ENCODE peak calls at places on chromosomes 13 and 19, in eight cellular contexts. One of them, this sample, is unnamed.

GRCh38 chr13:111474136-111475002 is 153.9 kb downstream of the TEX29 start:
- DNase-seq in T-helper 1 cell: no peak
- DNase-seq in PC-3: peak; percentile 55
- DNase-seq in fibroblast of mammary gland: peak; percentile 48
- DNase-seq in activated CD4-positive, CD25-positive, alpha-beta regulatory T cell: no peak
- DNase-seq in SK-N-DZ: peak; percentile 41
- DNase-seq in stimulated activated CD8-positive, alpha-beta memory T cell treated with anti-CD3 and anti-CD28 coated beads, Interleukin-4, amount 100 ng/mL, for 24 hours: no peak
- DNase-seq in NT2/D1: peak; percentile 38
- DNase-seq in this sample: peak; percentile 23

GRCh38 chr19:3987619-3988371 is 2.5 kb upstream of the EEF2 start:
- DNase-seq in fibroblast of mammary gland: peak; percentile 78
- DNase-seq in NT2/D1: peak; percentile 75
- DNase-seq in T-helper 1 cell: peak; percentile 81
- DNase-seq in PC-3: peak; percentile 87
- DNase-seq in activated CD4-positive, CD25-positive, alpha-beta regulatory T cell: peak; percentile 71
- DNase-seq in SK-N-DZ: peak; percentile 85
- DNase-seq in stimulated activated CD8-positive, alpha-beta memory T cell treated with anti-CD3 and anti-CD28 coated beads, Interleukin-4, amount 100 ng/mL, for 24 hours: peak; percentile 82
- DNase-seq in this sample: peak; percentile 94

GRCh38 chr19:13095393-13095784 is 7.3 kb downstream of the LYL1 start:
- DNase-seq in stimulated activated CD8-positive, alpha-beta memory T cell treated with anti-CD3 and anti-CD28 coated beads, Interleukin-4, amount 100 ng/mL, for 24 hours: no peak
- DNase-seq in fibroblast of mammary gland: no peak
- DNase-seq in activated CD4-positive, CD25-positive, alpha-beta regulatory T cell: no peak
- DNase-seq in T-helper 1 cell: no peak
- DNase-seq in PC-3: no peak
- DNase-seq in NT2/D1: no peak
- DNase-seq in SK-N-DZ: no peak
- DNase-seq in this sample: peak; percentile 60

GRCh38 chr13:81602236-81602635 is 1261.3 kb upstream of the SPRY2 start:
- DNase-seq in SK-N-DZ: no peak
- DNase-seq in T-helper 1 cell: no peak
- DNase-seq in PC-3: no peak
- DNase-seq in NT2/D1: no peak
- DNase-seq in activated CD4-positive, CD25-positive, alpha-beta regulatory T cell: no peak
- DNase-seq in fibroblast of mammary gland: peak; percentile 3
- DNase-seq in stimulated activated CD8-positive, alpha-beta memory T cell treated with anti-CD3 and anti-CD28 coated beads, Interleukin-4, amount 100 ng/mL, for 24 hours: no peak
- DNase-seq in this sample: no peak

GRCh38 chr19:2047449-2048103 is 3.5 kb downstream of the MKNK2 start:
- DNase-seq in SK-N-DZ: no peak
- DNase-seq in activated CD4-positive, CD25-positive, alpha-beta regulatory T cell: no peak
- DNase-seq in stimulated activated CD8-positive, alpha-beta memory T cell treated with anti-CD3 and anti-CD28 coated beads, Interleukin-4, amount 100 ng/mL, for 24 hours: no peak
- DNase-seq in NT2/D1: no peak
- DNase-seq in fibroblast of mammary gland: peak; percentile 64
- DNase-seq in PC-3: peak; percentile 15
- DNase-seq in T-helper 1 cell: no peak
- DNase-seq in this sample: no peak

GRCh38 chr13:94119360-94119936 is 360.0 kb downstream of the DCT start:
- DNase-seq in NT2/D1: no peak
- DNase-seq in fibroblast of mammary gland: no peak
- DNase-seq in SK-N-DZ: no peak
- DNase-seq in activated CD4-positive, CD25-positive, alpha-beta regulatory T cell: no peak
- DNase-seq in PC-3: no peak
- DNase-seq in T-helper 1 cell: no peak
- DNase-seq in stimulated activated CD8-positive, alpha-beta memory T cell treated with anti-CD3 and anti-CD28 coated beads, Interleukin-4, amount 100 ng/mL, for 24 hours: no peak
- DNase-seq in this sample: peak; percentile 18

GRCh38 chr13:105996391-105997028 is 539.0 kb downstream of the EFNB2 start:
- DNase-seq in SK-N-DZ: no peak
- DNase-seq in activated CD4-positive, CD25-positive, alpha-beta regulatory T cell: no peak
- DNase-seq in fibroblast of mammary gland: no peak
- DNase-seq in T-helper 1 cell: no peak
- DNase-seq in PC-3: no peak
- DNase-seq in stimulated activated CD8-positive, alpha-beta memory T cell treated with anti-CD3 and anti-CD28 coated beads, Interleukin-4, amount 100 ng/mL, for 24 hours: no peak
- DNase-seq in NT2/D1: no peak
- DNase-seq in this sample: no peak

GRCh38 chr19:20078696-20079095 is 896 bp downstream of the ZNF90 start:
- DNase-seq in SK-N-DZ: peak; percentile 35
- DNase-seq in PC-3: no peak
- DNase-seq in activated CD4-positive, CD25-positive, alpha-beta regulatory T cell: no peak
- DNase-seq in NT2/D1: no peak
- DNase-seq in T-helper 1 cell: no peak
- DNase-seq in stimulated activated CD8-positive, alpha-beta memory T cell treated with anti-CD3 and anti-CD28 coated beads, Interleukin-4, amount 100 ng/mL, for 24 hours: no peak
- DNase-seq in fibroblast of mammary gland: peak; percentile 52
- DNase-seq in this sample: peak; percentile 39

GRCh38 chr19:4151623-4152022 is 1.8 kb upstream of the CREB3L3 start:
- DNase-seq in NT2/D1: no peak
- DNase-seq in fibroblast of mammary gland: no peak
- DNase-seq in stimulated activated CD8-positive, alpha-beta memory T cell treated with anti-CD3 and anti-CD28 coated beads, Interleukin-4, amount 100 ng/mL, for 24 hours: no peak
- DNase-seq in SK-N-DZ: no peak
- DNase-seq in PC-3: no peak
- DNase-seq in activated CD4-positive, CD25-positive, alpha-beta regulatory T cell: no peak
- DNase-seq in T-helper 1 cell: no peak
- DNase-seq in this sample: no peak